ENCODE peak calls at places on chromosomes 16 and 17, in nine cellular contexts. C, S, L, F, R, B, D, H and J are unnamed samples.
A peak's percentile ranks its signal among the peaks of the same experiment; 100 is the strongest.

GRCh38 chr17:75764711-75765421 is at the start of gene GALK1:
- DNase-seq in F (peak; percentile 94), B (peak; percentile 83), S (peak; percentile 64), L (peak; percentile 68), R (peak; percentile 86), H (peak; percentile 98), C (peak; percentile 75), D (peak; percentile 46), J (peak; percentile 25)

GRCh38 chr16:67093098-67093732 is 16.5 kb upstream of the PHAF1 start:
- DNase-seq in F (no peak), H (no peak), S (no peak), D (no peak), L (no peak), B (no peak), C (no peak), R (no peak), J (no peak)

GRCh38 chr17:58665946-58666857 is 25.6 kb downstream of the TEX14 start:
- DNase-seq in F (no peak), L (no peak), R (no peak), H (no peak), C (no peak), D (no peak), B (no peak), S (no peak), J (no peak)

GRCh38 chr17:78677303-78678219 is 100.4 kb upstream of the DNAH17 start:
- DNase-seq in C (no peak), B (no peak), D (no peak), L (no peak), S (no peak), H (no peak), F (no peak), R (no peak), J (peak; percentile 54)

GRCh38 chr16:57361384-57361783 is 2.8 kb downstream of the CCL22 start:
- DNase-seq in F (no peak), C (no peak), D (no peak), H (no peak), R (peak; percentile 56), B (peak; percentile 1), S (no peak), L (no peak), J (no peak)

GRCh38 chr16:57087003-57087402 is 5.4 kb upstream of the CPNE2 start:
- DNase-seq in C (no peak), F (no peak), H (no peak), R (no peak), B (no peak), S (no peak), D (no peak), L (no peak), J (no peak)

GRCh38 chr16:48244863-48245195 is 729 bp downstream of the LONP2 start:
- DNase-seq in C (no peak), S (no peak), D (no peak), L (no peak), B (no peak), F (no peak), H (no peak), R (no peak), J (no peak)

GRCh38 chr17:49252148-49252682 is 21.6 kb upstream of the PHOSPHO1 start:
- DNase-seq in D (no peak), C (no peak), S (no peak), R (no peak), F (no peak), B (no peak), H (no peak), L (no peak), J (no peak)

GRCh38 chr17:10025224-10025623 is 120.2 kb upstream of the RCVRN start:
- DNase-seq in L (no peak), D (no peak), C (no peak), F (no peak), B (no peak), S (no peak), R (no peak), H (no peak), J (no peak)

GRCh38 chr16:57531253-57531575 is 5.2 kb downstream of the CCDC102A start:
- DNase-seq in C (no peak), F (peak; percentile 2), L (no peak), S (no peak), R (no peak), D (no peak), H (peak; percentile 5), B (no peak), J (no peak)

GRCh38 chr17:17403899-17404576 is 72.8 kb upstream of the MED9 start:
- DNase-seq in S (no peak), D (no peak), F (no peak), C (no peak), L (peak; percentile 40), B (no peak), H (peak; percentile 79), R (no peak), J (no peak)

GRCh38 chr17:19024101-19025078 is 19.8 kb upstream of the FAM83G start:
- DNase-seq in S (no peak), R (no peak), F (no peak), B (no peak), D (no peak), L (no peak), C (no peak), H (no peak), J (no peak)